ENCODE peak calls at places on chromosomes 16 and 17, in seven cellular contexts. One of them, this sample, is unnamed.

GRCh38 chr17:31073411-31073810 is 21.4 kb upstream of the NF1 start:
- DNase-seq in GM12892: no peak
- DNase-seq in AG04450: no peak
- DNase-seq in kidney tubule cell: no peak
- DNase-seq in naive B cell: no peak
- DNase-seq in fibroblast of mammary gland: no peak
- DNase-seq in activated CD4-positive, alpha-beta T cell treated with anti-CD3 and anti-CD28 coated beads, Interleukin-2, amount 50 U/mL, for 1 hour: no peak
- DNase-seq in this sample: no peak

GRCh38 chr16:72836985-72837384 is 210.9 kb downstream of the ZFHX3 start:
- DNase-seq in GM12892: no peak
- DNase-seq in AG04450: no peak
- DNase-seq in kidney tubule cell: no peak
- DNase-seq in naive B cell: no peak
- DNase-seq in fibroblast of mammary gland: no peak
- DNase-seq in activated CD4-positive, alpha-beta T cell treated with anti-CD3 and anti-CD28 coated beads, Interleukin-2, amount 50 U/mL, for 1 hour: no peak
- DNase-seq in this sample: no peak

GRCh38 chr17:7263071-7263800 is 958 bp upstream of the CLDN7 start:
- DNase-seq in GM12892: no peak
- DNase-seq in AG04450: no peak
- DNase-seq in kidney tubule cell: peak; percentile 71
- DNase-seq in naive B cell: no peak
- DNase-seq in fibroblast of mammary gland: no peak
- DNase-seq in activated CD4-positive, alpha-beta T cell treated with anti-CD3 and anti-CD28 coated beads, Interleukin-2, amount 50 U/mL, for 1 hour: no peak
- DNase-seq in this sample: no peak

GRCh38 chr16:12802661-12803060 is 1.0 kb downstream of the CPPED1 start:
- DNase-seq in GM12892: no peak
- DNase-seq in AG04450: no peak
- DNase-seq in kidney tubule cell: peak; percentile 13
- DNase-seq in naive B cell: no peak
- DNase-seq in fibroblast of mammary gland: no peak
- DNase-seq in activated CD4-positive, alpha-beta T cell treated with anti-CD3 and anti-CD28 coated beads, Interleukin-2, amount 50 U/mL, for 1 hour: no peak
- DNase-seq in this sample: no peak

GRCh38 chr17:7912927-7913524 is 3.1 kb downstream of the RNF227 start:
- DNase-seq in GM12892: no peak
- DNase-seq in AG04450: peak; percentile 64
- DNase-seq in kidney tubule cell: peak; percentile 80
- DNase-seq in naive B cell: peak; percentile 61
- DNase-seq in fibroblast of mammary gland: peak; percentile 86
- DNase-seq in activated CD4-positive, alpha-beta T cell treated with anti-CD3 and anti-CD28 coated beads, Interleukin-2, amount 50 U/mL, for 1 hour: no peak
- DNase-seq in this sample: peak; percentile 56

GRCh38 chr17:81317992-81318391 is 22.9 kb upstream of the SLC38A10 start:
- DNase-seq in GM12892: no peak
- DNase-seq in AG04450: no peak
- DNase-seq in kidney tubule cell: no peak
- DNase-seq in naive B cell: no peak
- DNase-seq in fibroblast of mammary gland: no peak
- DNase-seq in activated CD4-positive, alpha-beta T cell treated with anti-CD3 and anti-CD28 coated beads, Interleukin-2, amount 50 U/mL, for 1 hour: no peak
- DNase-seq in this sample: no peak

GRCh38 chr17:17091856-17092756 is 49.8 kb downstream of the MPRIP start:
- DNase-seq in GM12892: no peak
- DNase-seq in AG04450: no peak
- DNase-seq in kidney tubule cell: no peak
- DNase-seq in naive B cell: no peak
- DNase-seq in fibroblast of mammary gland: no peak
- DNase-seq in activated CD4-positive, alpha-beta T cell treated with anti-CD3 and anti-CD28 coated beads, Interleukin-2, amount 50 U/mL, for 1 hour: no peak
- DNase-seq in this sample: no peak

GRCh38 chr16:70734522-70734921 is 48.7 kb upstream of the MTSS2 start:
- DNase-seq in GM12892: no peak
- DNase-seq in AG04450: no peak
- DNase-seq in kidney tubule cell: no peak
- DNase-seq in naive B cell: no peak
- DNase-seq in fibroblast of mammary gland: no peak
- DNase-seq in activated CD4-positive, alpha-beta T cell treated with anti-CD3 and anti-CD28 coated beads, Interleukin-2, amount 50 U/mL, for 1 hour: no peak
- DNase-seq in this sample: no peak

GRCh38 chr16:75376475-75376907 is 56.8 kb downstream of the CFDP1 start:
- DNase-seq in GM12892: no peak
- DNase-seq in AG04450: no peak
- DNase-seq in kidney tubule cell: peak; percentile 58
- DNase-seq in naive B cell: no peak
- DNase-seq in fibroblast of mammary gland: no peak
- DNase-seq in activated CD4-positive, alpha-beta T cell treated with anti-CD3 and anti-CD28 coated beads, Interleukin-2, amount 50 U/mL, for 1 hour: no peak
- DNase-seq in this sample: no peak

GRCh38 chr16:67989322-67990017 is 9.2 kb upstream of the DPEP3 start:
- DNase-seq in GM12892: no peak
- DNase-seq in AG04450: no peak
- DNase-seq in kidney tubule cell: no peak
- DNase-seq in naive B cell: no peak
- DNase-seq in fibroblast of mammary gland: no peak
- DNase-seq in activated CD4-positive, alpha-beta T cell treated with anti-CD3 and anti-CD28 coated beads, Interleukin-2, amount 50 U/mL, for 1 hour: no peak
- DNase-seq in this sample: no peak

GRCh38 chr16:88691924-88692560 is 5.7 kb upstream of the SNAI3 start:
- DNase-seq in GM12892: no peak
- DNase-seq in AG04450: no peak
- DNase-seq in kidney tubule cell: no peak
- DNase-seq in naive B cell: peak; percentile 44
- DNase-seq in fibroblast of mammary gland: no peak
- DNase-seq in activated CD4-positive, alpha-beta T cell treated with anti-CD3 and anti-CD28 coated beads, Interleukin-2, amount 50 U/mL, for 1 hour: no peak
- DNase-seq in this sample: no peak

GRCh38 chr17:27573971-27574525 is 56.9 kb upstream of the LGALS9 start:
- DNase-seq in GM12892: no peak
- DNase-seq in AG04450: no peak
- DNase-seq in kidney tubule cell: no peak
- DNase-seq in naive B cell: no peak
- DNase-seq in fibroblast of mammary gland: peak; percentile 61
- DNase-seq in activated CD4-positive, alpha-beta T cell treated with anti-CD3 and anti-CD28 coated beads, Interleukin-2, amount 50 U/mL, for 1 hour: no peak
- DNase-seq in this sample: peak; percentile 64

GRCh38 chr17:20232611-20233010 is 223.5 kb downstream of the SPECC1 start:
- DNase-seq in GM12892: no peak
- DNase-seq in AG04450: no peak
- DNase-seq in kidney tubule cell: no peak
- DNase-seq in naive B cell: no peak
- DNase-seq in fibroblast of mammary gland: no peak
- DNase-seq in activated CD4-positive, alpha-beta T cell treated with anti-CD3 and anti-CD28 coated beads, Interleukin-2, amount 50 U/mL, for 1 hour: no peak
- DNase-seq in this sample: no peak

GRCh38 chr17:76382305-76382802 is 2.1 kb upstream of the SPHK1 start:
- DNase-seq in GM12892: no peak
- DNase-seq in AG04450: no peak
- DNase-seq in kidney tubule cell: peak; percentile 44
- DNase-seq in naive B cell: no peak
- DNase-seq in fibroblast of mammary gland: no peak
- DNase-seq in activated CD4-positive, alpha-beta T cell treated with anti-CD3 and anti-CD28 coated beads, Interleukin-2, amount 50 U/mL, for 1 hour: no peak
- DNase-seq in this sample: no peak

GRCh38 chr17:58319181-58320162 is 9.1 kb downstream of the TSPOAP1 start:
- DNase-seq in GM12892: no peak
- DNase-seq in AG04450: no peak
- DNase-seq in kidney tubule cell: no peak
- DNase-seq in naive B cell: no peak
- DNase-seq in fibroblast of mammary gland: no peak
- DNase-seq in activated CD4-positive, alpha-beta T cell treated with anti-CD3 and anti-CD28 coated beads, Interleukin-2, amount 50 U/mL, for 1 hour: no peak
- DNase-seq in this sample: no peak

GRCh38 chr16:89696598-89697128 is 4.8 kb downstream of the SPATA2L start:
- DNase-seq in GM12892: peak; percentile 77
- DNase-seq in AG04450: no peak
- DNase-seq in kidney tubule cell: no peak
- DNase-seq in naive B cell: no peak
- DNase-seq in fibroblast of mammary gland: no peak
- DNase-seq in activated CD4-positive, alpha-beta T cell treated with anti-CD3 and anti-CD28 coated beads, Interleukin-2, amount 50 U/mL, for 1 hour: no peak
- DNase-seq in this sample: no peak

GRCh38 chr16:87550510-87550961 is 51.8 kb upstream of the JPH3 start:
- DNase-seq in GM12892: peak; percentile 75
- DNase-seq in AG04450: no peak
- DNase-seq in kidney tubule cell: no peak
- DNase-seq in naive B cell: peak; percentile 31
- DNase-seq in fibroblast of mammary gland: no peak
- DNase-seq in activated CD4-positive, alpha-beta T cell treated with anti-CD3 and anti-CD28 coated beads, Interleukin-2, amount 50 U/mL, for 1 hour: peak; percentile 59
- DNase-seq in this sample: no peak

GRCh38 chr16:50666658-50667496 is 14.2 kb downstream of the SNX20 start:
- DNase-seq in GM12892: peak; percentile 57
- DNase-seq in AG04450: no peak
- DNase-seq in kidney tubule cell: no peak
- DNase-seq in naive B cell: peak; percentile 25
- DNase-seq in fibroblast of mammary gland: no peak
- DNase-seq in activated CD4-positive, alpha-beta T cell treated with anti-CD3 and anti-CD28 coated beads, Interleukin-2, amount 50 U/mL, for 1 hour: peak; percentile 28
- DNase-seq in this sample: no peak

GRCh38 chr17:9360610-9361571 is 214.7 kb downstream of the STX8 start:
- DNase-seq in GM12892: no peak
- DNase-seq in AG04450: peak; percentile 67
- DNase-seq in kidney tubule cell: peak; percentile 60
- DNase-seq in naive B cell: no peak
- DNase-seq in fibroblast of mammary gland: peak; percentile 88
- DNase-seq in activated CD4-positive, alpha-beta T cell treated with anti-CD3 and anti-CD28 coated beads, Interleukin-2, amount 50 U/mL, for 1 hour: no peak
- DNase-seq in this sample: peak; percentile 68

GRCh38 chr17:13544292-13544691 is 57.4 kb downstream of the HS3ST3A1 start:
- DNase-seq in GM12892: no peak
- DNase-seq in AG04450: peak; percentile 93
- DNase-seq in kidney tubule cell: peak; percentile 71
- DNase-seq in naive B cell: no peak
- DNase-seq in fibroblast of mammary gland: peak; percentile 99
- DNase-seq in activated CD4-positive, alpha-beta T cell treated with anti-CD3 and anti-CD28 coated beads, Interleukin-2, amount 50 U/mL, for 1 hour: no peak
- DNase-seq in this sample: peak; percentile 96

GRCh38 chr17:2393954-2394749 is 6.7 kb downstream of the MNT start:
- DNase-seq in GM12892: no peak
- DNase-seq in AG04450: no peak
- DNase-seq in kidney tubule cell: no peak
- DNase-seq in naive B cell: no peak
- DNase-seq in fibroblast of mammary gland: no peak
- DNase-seq in activated CD4-positive, alpha-beta T cell treated with anti-CD3 and anti-CD28 coated beads, Interleukin-2, amount 50 U/mL, for 1 hour: no peak
- DNase-seq in this sample: no peak

GRCh38 chr17:78324391-78325075 is 35.3 kb downstream of the SOCS3 start:
- DNase-seq in GM12892: no peak
- DNase-seq in AG04450: peak; percentile 69
- DNase-seq in kidney tubule cell: peak; percentile 33
- DNase-seq in naive B cell: no peak
- DNase-seq in fibroblast of mammary gland: peak; percentile 89
- DNase-seq in activated CD4-positive, alpha-beta T cell treated with anti-CD3 and anti-CD28 coated beads, Interleukin-2, amount 50 U/mL, for 1 hour: peak; percentile 22
- DNase-seq in this sample: peak; percentile 85

GRCh38 chr16:27449434-27450188 is 47.6 kb downstream of the IL21R start:
- DNase-seq in GM12892: peak; percentile 65
- DNase-seq in AG04450: no peak
- DNase-seq in kidney tubule cell: no peak
- DNase-seq in naive B cell: peak; percentile 97
- DNase-seq in fibroblast of mammary gland: no peak
- DNase-seq in activated CD4-positive, alpha-beta T cell treated with anti-CD3 and anti-CD28 coated beads, Interleukin-2, amount 50 U/mL, for 1 hour: peak; percentile 78
- DNase-seq in this sample: no peak

GRCh38 chr16:3879258-3879886 is 1.1 kb downstream of the CREBBP start:
- DNase-seq in GM12892: no peak
- DNase-seq in AG04450: no peak
- DNase-seq in kidney tubule cell: peak; percentile 38
- DNase-seq in naive B cell: no peak
- DNase-seq in fibroblast of mammary gland: no peak
- DNase-seq in activated CD4-positive, alpha-beta T cell treated with anti-CD3 and anti-CD28 coated beads, Interleukin-2, amount 50 U/mL, for 1 hour: peak; percentile 9
- DNase-seq in this sample: no peak

GRCh38 chr16:56041556-56042140 is 149.6 kb upstream of the GNAO1 start:
- DNase-seq in GM12892: no peak
- DNase-seq in AG04450: no peak
- DNase-seq in kidney tubule cell: peak; percentile 41
- DNase-seq in naive B cell: no peak
- DNase-seq in fibroblast of mammary gland: no peak
- DNase-seq in activated CD4-positive, alpha-beta T cell treated with anti-CD3 and anti-CD28 coated beads, Interleukin-2, amount 50 U/mL, for 1 hour: peak; percentile 12
- DNase-seq in this sample: no peak

GRCh38 chr16:11328172-11329079 is 16.8 kb upstream of the RMI2 start:
- DNase-seq in GM12892: peak; percentile 78
- DNase-seq in AG04450: peak; percentile 90
- DNase-seq in kidney tubule cell: peak; percentile 92
- DNase-seq in naive B cell: peak; percentile 86
- DNase-seq in fibroblast of mammary gland: peak; percentile 93
- DNase-seq in activated CD4-positive, alpha-beta T cell treated with anti-CD3 and anti-CD28 coated beads, Interleukin-2, amount 50 U/mL, for 1 hour: peak; percentile 27
- DNase-seq in this sample: peak; percentile 84

GRCh38 chr17:44279586-44280344 is 11.8 kb upstream of the SLC4A1 start:
- DNase-seq in GM12892: no peak
- DNase-seq in AG04450: peak; percentile 27
- DNase-seq in kidney tubule cell: peak; percentile 94
- DNase-seq in naive B cell: no peak
- DNase-seq in fibroblast of mammary gland: peak; percentile 88
- DNase-seq in activated CD4-positive, alpha-beta T cell treated with anti-CD3 and anti-CD28 coated beads, Interleukin-2, amount 50 U/mL, for 1 hour: no peak
- DNase-seq in this sample: peak; percentile 50

GRCh38 chr16:27639588-27640276 is 89.8 kb downstream of the KATNIP start:
- DNase-seq in GM12892: peak; percentile 58
- DNase-seq in AG04450: peak; percentile 18
- DNase-seq in kidney tubule cell: peak; percentile 45
- DNase-seq in naive B cell: no peak
- DNase-seq in fibroblast of mammary gland: peak; percentile 63
- DNase-seq in activated CD4-positive, alpha-beta T cell treated with anti-CD3 and anti-CD28 coated beads, Interleukin-2, amount 50 U/mL, for 1 hour: no peak
- DNase-seq in this sample: peak; percentile 10

GRCh38 chr17:11308550-11308949 is 67.5 kb downstream of the SHISA6 start:
- DNase-seq in GM12892: no peak
- DNase-seq in AG04450: no peak
- DNase-seq in kidney tubule cell: no peak
- DNase-seq in naive B cell: no peak
- DNase-seq in fibroblast of mammary gland: no peak
- DNase-seq in activated CD4-positive, alpha-beta T cell treated with anti-CD3 and anti-CD28 coated beads, Interleukin-2, amount 50 U/mL, for 1 hour: no peak
- DNase-seq in this sample: no peak

GRCh38 chr17:676965-677364 is 37.7 kb downstream of the VPS53 start:
- DNase-seq in GM12892: no peak
- DNase-seq in AG04450: no peak
- DNase-seq in kidney tubule cell: no peak
- DNase-seq in naive B cell: no peak
- DNase-seq in fibroblast of mammary gland: no peak
- DNase-seq in activated CD4-positive, alpha-beta T cell treated with anti-CD3 and anti-CD28 coated beads, Interleukin-2, amount 50 U/mL, for 1 hour: no peak
- DNase-seq in this sample: no peak

GRCh38 chr17:72370819-72371218 is 250.0 kb downstream of the SOX9 start:
- DNase-seq in GM12892: no peak
- DNase-seq in AG04450: peak; percentile 64
- DNase-seq in kidney tubule cell: peak; percentile 52
- DNase-seq in naive B cell: no peak
- DNase-seq in fibroblast of mammary gland: peak; percentile 82
- DNase-seq in activated CD4-positive, alpha-beta T cell treated with anti-CD3 and anti-CD28 coated beads, Interleukin-2, amount 50 U/mL, for 1 hour: no peak
- DNase-seq in this sample: no peak

GRCh38 chr16:83615553-83615952 is 192.2 kb upstream of the HSBP1 start:
- DNase-seq in GM12892: no peak
- DNase-seq in AG04450: no peak
- DNase-seq in kidney tubule cell: no peak
- DNase-seq in naive B cell: no peak
- DNase-seq in fibroblast of mammary gland: peak; percentile 18
- DNase-seq in activated CD4-positive, alpha-beta T cell treated with anti-CD3 and anti-CD28 coated beads, Interleukin-2, amount 50 U/mL, for 1 hour: no peak
- DNase-seq in this sample: no peak

GRCh38 chr16:14325921-14326401 is 254.8 kb downstream of the MRTFB start:
- DNase-seq in GM12892: no peak
- DNase-seq in AG04450: no peak
- DNase-seq in kidney tubule cell: no peak
- DNase-seq in naive B cell: no peak
- DNase-seq in fibroblast of mammary gland: peak; percentile 48
- DNase-seq in activated CD4-positive, alpha-beta T cell treated with anti-CD3 and anti-CD28 coated beads, Interleukin-2, amount 50 U/mL, for 1 hour: no peak
- DNase-seq in this sample: no peak

GRCh38 chr16:1870365-1871082 is 1.4 kb downstream of the MEIOB start:
- DNase-seq in GM12892: no peak
- DNase-seq in AG04450: peak; percentile 11
- DNase-seq in kidney tubule cell: peak; percentile 93
- DNase-seq in naive B cell: no peak
- DNase-seq in fibroblast of mammary gland: peak; percentile 79
- DNase-seq in activated CD4-positive, alpha-beta T cell treated with anti-CD3 and anti-CD28 coated beads, Interleukin-2, amount 50 U/mL, for 1 hour: no peak
- DNase-seq in this sample: peak; percentile 29

GRCh38 chr16:57911711-57912110 is 59.2 kb downstream of the CNGB1 start:
- DNase-seq in GM12892: no peak
- DNase-seq in AG04450: no peak
- DNase-seq in kidney tubule cell: no peak
- DNase-seq in naive B cell: no peak
- DNase-seq in fibroblast of mammary gland: no peak
- DNase-seq in activated CD4-positive, alpha-beta T cell treated with anti-CD3 and anti-CD28 coated beads, Interleukin-2, amount 50 U/mL, for 1 hour: no peak
- DNase-seq in this sample: no peak

GRCh38 chr16:70475054-70475871 is 20.9 kb downstream of the FCSK start:
- DNase-seq in GM12892: no peak
- DNase-seq in AG04450: no peak
- DNase-seq in kidney tubule cell: peak; percentile 18
- DNase-seq in naive B cell: no peak
- DNase-seq in fibroblast of mammary gland: no peak
- DNase-seq in activated CD4-positive, alpha-beta T cell treated with anti-CD3 and anti-CD28 coated beads, Interleukin-2, amount 50 U/mL, for 1 hour: no peak
- DNase-seq in this sample: no peak

GRCh38 chr17:279776-280175 is 72.8 kb downstream of the RPH3AL start:
- DNase-seq in GM12892: no peak
- DNase-seq in AG04450: no peak
- DNase-seq in kidney tubule cell: no peak
- DNase-seq in naive B cell: no peak
- DNase-seq in fibroblast of mammary gland: no peak
- DNase-seq in activated CD4-positive, alpha-beta T cell treated with anti-CD3 and anti-CD28 coated beads, Interleukin-2, amount 50 U/mL, for 1 hour: no peak
- DNase-seq in this sample: no peak

GRCh38 chr16:8887952-8888560 is 5.9 kb downstream of the LITAFD start:
- DNase-seq in GM12892: no peak
- DNase-seq in AG04450: no peak
- DNase-seq in kidney tubule cell: peak; percentile 81
- DNase-seq in naive B cell: no peak
- DNase-seq in fibroblast of mammary gland: peak; percentile 83
- DNase-seq in activated CD4-positive, alpha-beta T cell treated with anti-CD3 and anti-CD28 coated beads, Interleukin-2, amount 50 U/mL, for 1 hour: no peak
- DNase-seq in this sample: peak; percentile 81